ENCODE peak calls at places on chromosomes 5 and 9, in eight cellular contexts. W is sigmoid colon, B is tibial nerve, O is body of pancreas, H is ovary, D is A549, J is Peyer's patch, P is IMR-90. G is an unnamed sample.

GRCh38 chr5:1449081-1449630 is 3.9 kb upstream of the SLC6A3 start:
- DNase-seq in W (peak), B (no peak), O (no peak), H (no peak), D (no peak), J (no peak), P (no peak), G (no peak)

GRCh38 chr5:145362261-145362660 is 472.9 kb downstream of the PRELID2 start:
- DNase-seq in W (no peak), B (no peak), O (no peak), H (no peak), D (peak), J (no peak), P (peak), G (no peak)

GRCh38 chr5:1731091-1731639 is 68.5 kb downstream of the MRPL36 start:
- DNase-seq in W (peak), B (no peak), O (peak), H (no peak), D (no peak), J (no peak), P (no peak), G (no peak)

GRCh38 chr9:134296301-134297081 is 29.8 kb upstream of the RXRA start:
- DNase-seq in W (no peak), B (no peak), O (no peak), H (no peak), D (no peak), J (no peak), P (no peak), G (no peak)

GRCh38 chr9:69325409-69326212 is 596 bp downstream of the ENTREP1 start:
- DNase-seq in W (no peak), B (no peak), O (peak), H (peak), D (no peak), J (no peak), P (no peak), G (no peak)

GRCh38 chr5:17087035-17087434 is 130.4 kb upstream of the BASP1 start:
- DNase-seq in W (no peak), B (no peak), O (no peak), H (no peak), D (peak), J (no peak), P (peak), G (no peak)

GRCh38 chr5:120055858-120056257 is 408.2 kb upstream of the PRR16 start:
- DNase-seq in W (no peak), B (no peak), O (no peak), H (no peak), D (peak), J (no peak), P (peak), G (no peak)

GRCh38 chr9:23730364-23730763 is 95.7 kb downstream of the ELAVL2 start:
- DNase-seq in W (no peak), B (no peak), O (no peak), H (no peak), D (no peak), J (no peak), P (no peak), G (no peak)

GRCh38 chr5:1545798-1546355 is 22.1 kb upstream of the LPCAT1 start:
- DNase-seq in W (no peak), B (no peak), O (no peak), H (no peak), D (no peak), J (no peak), P (no peak), G (no peak)

GRCh38 chr5:96807099-96807654 is 568 bp downstream of the ERAP1 start:
- DNase-seq in W (peak), B (peak), O (peak), H (peak), D (peak), J (peak), P (peak), G (peak)

DNA sequence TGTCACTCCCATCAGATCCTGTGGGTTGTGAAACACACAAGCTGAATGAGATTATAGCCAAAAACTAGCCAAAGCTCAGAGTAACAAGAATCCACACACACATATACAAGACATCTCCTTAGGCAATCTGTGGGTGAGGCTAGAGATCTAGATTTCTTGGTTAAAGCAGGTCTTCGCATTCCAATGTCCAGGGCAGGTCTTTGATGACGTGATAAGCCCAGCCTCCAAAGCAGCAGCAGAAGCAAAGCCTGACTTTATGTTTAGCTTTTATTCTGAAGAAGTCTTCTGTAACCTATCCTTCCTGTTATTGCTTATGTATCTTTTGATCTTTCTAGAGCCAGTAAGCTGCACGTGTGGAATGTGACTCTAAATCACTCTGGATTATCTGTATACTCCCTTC is 199.1 kb upstream of the SLC30A5 start:
- DNase-seq in W (no peak), B (no peak), O (no peak), H (no peak), D (no peak), J (no peak), P (no peak), G (no peak)
- TF ChIP-seq POLR2A in W (no peak), B (no peak), O (no peak), H (no peak), D (no peak), J (no peak), P (no peak), G (no peak)

DNA sequence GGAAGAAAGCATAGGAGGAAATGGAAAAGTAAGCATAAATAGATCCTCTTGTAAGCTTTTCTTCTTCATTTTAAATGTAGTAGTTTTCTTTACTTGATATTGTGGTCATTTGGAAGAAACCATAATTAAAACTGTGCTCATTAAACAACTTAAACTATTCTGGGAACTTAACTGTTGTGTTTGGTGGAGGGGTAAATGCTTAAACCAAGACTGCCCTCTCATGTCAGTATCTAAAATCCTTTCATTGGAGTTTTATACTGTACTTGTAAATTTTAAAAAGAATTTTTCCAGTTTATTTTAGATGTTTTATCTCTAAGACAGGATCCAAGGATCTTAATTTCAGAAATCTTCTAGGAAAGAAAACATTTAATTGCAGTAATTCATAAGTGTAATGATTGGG is 41.4 kb downstream of the MAP3K1 start:
- DNase-seq in W (no peak), B (no peak), O (no peak), H (no peak), D (no peak), J (no peak), P (no peak), G (no peak)
- TF ChIP-seq CTCF in W (no peak), B (peak), O (peak), H (no peak), D (no peak), J (no peak), P (peak), G (no peak)

DNA sequence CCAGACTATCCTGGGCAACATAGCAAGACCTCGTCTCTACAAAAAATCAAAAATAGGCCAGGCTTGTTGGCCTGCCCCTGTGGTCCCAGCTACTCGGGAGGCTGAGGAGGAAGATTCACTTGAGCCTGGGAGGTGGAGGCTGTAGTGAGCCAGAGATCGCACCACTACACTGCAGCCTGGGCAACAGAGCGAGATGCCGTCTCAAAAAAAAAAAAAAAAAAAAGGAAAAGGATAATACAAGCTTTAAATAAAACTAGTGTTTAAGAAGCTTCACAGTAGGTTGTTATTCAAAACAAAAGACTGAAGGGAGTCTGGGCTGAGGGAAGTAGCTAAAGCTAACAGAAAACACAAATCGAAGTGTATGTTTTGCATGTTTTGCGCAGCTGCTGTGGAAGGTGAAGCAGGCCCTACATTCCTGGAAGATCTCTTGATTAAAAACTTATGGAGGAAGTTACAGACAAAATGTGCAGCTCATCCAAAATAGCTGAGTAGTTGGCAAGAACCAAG is 576 bp upstream of the C9orf40 start:
- DNase-seq in W (no peak), B (no peak), O (no peak), H (peak), D (no peak), J (no peak), P (no peak), G (no peak)
- H3K27ac ChIP-seq in W (peak), B (peak), O (peak), H (peak), D (peak), J (peak), P (no peak), G (peak)

DNA sequence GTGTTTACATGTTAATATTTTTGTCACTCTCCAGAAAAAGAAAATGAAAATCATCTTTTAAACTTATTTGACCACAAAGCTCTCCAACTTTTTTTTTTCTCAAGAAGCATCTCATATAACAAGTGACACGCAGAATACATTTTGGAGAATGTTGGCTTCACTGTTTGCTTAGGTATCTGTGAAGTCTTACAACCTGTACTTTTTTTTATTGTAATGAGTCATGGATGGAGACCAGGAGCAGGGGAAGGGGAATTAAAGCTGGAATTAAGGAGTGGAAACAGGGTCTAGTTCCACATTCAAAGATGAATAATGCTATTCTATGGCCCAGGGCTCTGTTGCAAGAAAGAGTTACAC is 211.9 kb downstream of the MAN2A1 start:
- DNase-seq in W (no peak), B (no peak), O (no peak), H (no peak), D (no peak), J (no peak), P (no peak), G (no peak)
- TF ChIP-seq POLR2A in W (no peak), B (no peak), O (no peak), H (no peak), D (no peak), J (no peak), P (no peak), G (no peak)

GRCh38 chr5:157828031-157828948 is 30.7 kb downstream of the CLINT1 start:
- DNase-seq in W (no peak), B (no peak), O (no peak), H (no peak), D (no peak), J (no peak), P (no peak), G (no peak)

GRCh38 chr5:157827429-157827828 is 31.5 kb downstream of the CLINT1 start:
- DNase-seq in W (no peak), B (no peak), O (no peak), H (no peak), D (no peak), J (no peak), P (peak), G (no peak)

GRCh38 chr5:157823655-157824054 is 35.3 kb downstream of the CLINT1 start:
- DNase-seq in W (no peak), B (no peak), O (no peak), H (no peak), D (no peak), J (no peak), P (no peak), G (no peak)

DNA sequence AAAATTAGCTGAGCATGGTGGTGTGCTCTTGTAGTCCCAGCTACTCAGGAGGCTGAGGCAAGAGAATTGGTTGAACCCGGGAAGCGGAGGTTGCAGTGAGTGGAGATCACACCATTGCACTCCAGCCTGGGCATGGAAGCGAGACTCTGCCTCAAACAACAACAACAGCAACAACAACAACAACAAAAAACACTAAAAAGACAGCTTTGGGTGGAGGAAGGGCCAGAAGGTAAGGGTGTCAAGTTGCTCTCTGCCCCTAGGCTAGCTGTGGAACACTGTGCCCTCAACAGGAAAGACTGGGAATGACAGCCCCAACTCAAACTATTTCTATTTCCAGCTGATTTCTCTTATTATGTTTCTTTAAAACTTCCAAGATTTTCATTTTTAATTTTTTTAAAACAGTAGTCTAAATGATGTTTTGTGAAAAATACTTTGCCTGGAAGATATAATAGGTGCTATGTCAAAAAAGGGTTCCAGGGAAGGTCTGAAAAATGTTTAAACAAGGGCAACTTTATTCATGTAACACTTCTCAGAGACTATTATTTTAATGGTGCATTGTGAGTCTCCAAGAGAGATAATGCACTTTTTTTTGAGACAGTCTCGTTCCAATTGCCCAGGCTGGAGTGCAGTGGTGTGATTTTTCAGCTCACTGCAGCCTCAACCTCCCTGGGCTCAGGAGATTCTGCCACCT is 29.9 kb downstream of the CLINT1 start:
- DNase-seq in W (no peak), B (no peak), O (no peak), H (no peak), D (peak), J (no peak), P (no peak), G (no peak)
- TF ChIP-seq CTCF in W (no peak), B (no peak), O (peak), H (no peak), D (peak), J (peak), P (peak), G (no peak)

DNA sequence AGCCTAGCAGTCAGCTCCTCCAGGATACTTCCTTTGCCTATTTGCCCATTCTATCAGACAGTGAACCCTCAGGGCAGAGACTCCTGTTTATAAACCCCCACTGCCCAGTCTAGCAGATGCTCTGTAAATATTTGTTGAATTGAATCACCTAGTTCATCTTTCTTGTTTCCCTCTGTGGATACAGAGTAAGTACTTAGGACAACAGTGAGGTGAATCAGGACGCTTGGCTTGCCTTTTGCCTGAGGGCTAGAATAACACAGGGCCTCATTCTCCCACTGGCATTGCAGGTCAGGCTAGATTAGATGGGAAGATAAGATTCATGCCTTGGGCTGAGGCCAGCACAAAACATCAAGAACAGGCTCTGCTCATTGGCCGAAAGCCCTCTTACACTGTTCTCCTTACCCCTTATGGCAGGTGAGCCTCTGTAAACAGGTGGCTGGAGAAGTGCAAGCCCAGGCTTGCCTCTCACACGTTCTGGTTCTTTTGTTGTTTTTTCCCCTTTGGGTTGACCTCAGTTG is 22.2 kb downstream of the TNFSF8 start:
- DNase-seq in W (no peak), B (no peak), O (peak), H (no peak), D (peak), J (no peak), P (peak), G (no peak)
- H3K27ac ChIP-seq in W (no peak), B (no peak), O (no peak), H (no peak), D (peak), J (peak), P (no peak), G (no peak)

DNA sequence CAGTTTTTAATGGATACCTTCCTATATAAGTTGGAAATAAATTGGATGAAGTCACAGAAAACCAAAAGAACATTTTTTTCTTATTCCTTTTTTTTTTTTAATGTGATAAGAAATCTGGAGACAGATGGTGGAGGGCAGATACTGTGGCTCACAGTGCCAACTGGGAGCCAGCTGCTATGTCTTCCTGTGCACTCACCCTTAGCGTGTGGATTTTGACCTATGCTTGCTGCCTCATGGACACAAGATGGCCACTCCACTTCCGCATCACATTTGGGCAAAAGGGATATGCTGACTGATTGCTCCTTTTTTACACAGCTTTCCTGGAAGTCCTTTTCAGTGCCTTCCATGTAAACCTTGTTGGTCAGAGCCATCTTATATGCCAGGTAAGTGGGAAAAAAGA is 342.7 kb downstream of the MAN2A1 start:
- DNase-seq in W (no peak), B (no peak), O (no peak), H (no peak), D (no peak), J (no peak), P (no peak), G (no peak)
- TF ChIP-seq POLR2A in W (no peak), B (no peak), O (no peak), H (no peak), D (no peak), J (no peak), P (no peak), G (no peak)

GRCh38 chr9:83920469-83920941 is 727 bp downstream of the KIF27 start:
- DNase-seq in W (peak), B (no peak), O (peak), H (no peak), D (no peak), J (peak), P (peak), G (peak)
- TF ChIP-seq CTCF in W (no peak), B (no peak), O (peak), H (no peak), D (peak), J (peak), P (peak), G (no peak)